ENCODE peak calls at places on chromosomes 2 and 18, in ten cellular contexts. One of them, this sample, is unnamed. For H3K9me3, the result is how much of the 10 kb centered on the place peaks cover.

GRCh38 chr2:205947621-205948495 is 138.1 kb downstream of the INO80D start:
- DNase-seq in GM12878: no peak
- DNase-seq in H1: peak
- DNase-seq in PC-3: peak
- DNase-seq in PC-9: peak
- DNase-seq in CD4-positive, alpha-beta T cell: peak
- DNase-seq in lower lobe of right lung: peak
- DNase-seq in tibial artery: peak
- DNase-seq in heart right ventricle: peak
- DNase-seq in colonic mucosa: peak
- DNase-seq in this sample: peak

GRCh38 chr2:236782938-236783337 is 213.3 kb downstream of the ACKR3 start:
- DNase-seq in PC-9: peak
- DNase-seq in GM12878: no peak
- DNase-seq in H1: no peak
- DNase-seq in lower lobe of right lung: no peak
- DNase-seq in PC-3: no peak
- DNase-seq in CD4-positive, alpha-beta T cell: no peak
- DNase-seq in tibial artery: no peak
- DNase-seq in colonic mucosa: no peak
- DNase-seq in heart right ventricle: no peak
- DNase-seq in this sample: no peak

GRCh38 chr2:236986524-236987330 is 99.0 kb upstream of the COPS8 start:
- DNase-seq in H1: no peak
- DNase-seq in lower lobe of right lung: no peak
- DNase-seq in CD4-positive, alpha-beta T cell: no peak
- DNase-seq in PC-3: peak
- DNase-seq in PC-9: peak
- DNase-seq in GM12878: no peak
- DNase-seq in tibial artery: no peak
- DNase-seq in colonic mucosa: no peak
- DNase-seq in heart right ventricle: no peak
- DNase-seq in this sample: no peak

GRCh38 chr2:161134547-161135518 is 25.4 kb upstream of the TANK start:
- DNase-seq in lower lobe of right lung: no peak
- DNase-seq in CD4-positive, alpha-beta T cell: no peak
- DNase-seq in PC-9: peak
- DNase-seq in GM12878: no peak
- DNase-seq in tibial artery: no peak
- DNase-seq in PC-3: peak
- DNase-seq in heart right ventricle: peak
- DNase-seq in H1: no peak
- DNase-seq in colonic mucosa: peak
- DNase-seq in this sample: peak

GRCh38 chr18:26003391-26003790 is 87.0 kb downstream of the SS18 start:
- DNase-seq in GM12878: no peak
- DNase-seq in PC-9: no peak
- DNase-seq in colonic mucosa: no peak
- DNase-seq in heart right ventricle: no peak
- DNase-seq in tibial artery: no peak
- DNase-seq in H1: no peak
- DNase-seq in lower lobe of right lung: no peak
- DNase-seq in CD4-positive, alpha-beta T cell: no peak
- DNase-seq in PC-3: peak
- DNase-seq in this sample: no peak

GRCh38 chr18:61946449-61946848 is 53.6 kb upstream of the RNF152 start:
- DNase-seq in PC-9: no peak
- DNase-seq in lower lobe of right lung: no peak
- DNase-seq in heart right ventricle: no peak
- DNase-seq in tibial artery: no peak
- DNase-seq in GM12878: no peak
- DNase-seq in H1: no peak
- DNase-seq in PC-3: no peak
- DNase-seq in colonic mucosa: no peak
- DNase-seq in CD4-positive, alpha-beta T cell: no peak
- DNase-seq in this sample: no peak

GRCh38 chr2:181581534-181581933 is 75.4 kb downstream of the CERKL start:
- DNase-seq in H1: no peak
- DNase-seq in lower lobe of right lung: no peak
- DNase-seq in tibial artery: no peak
- DNase-seq in PC-9: no peak
- DNase-seq in PC-3: peak
- DNase-seq in CD4-positive, alpha-beta T cell: no peak
- DNase-seq in heart right ventricle: no peak
- DNase-seq in colonic mucosa: no peak
- DNase-seq in GM12878: no peak
- DNase-seq in this sample: no peak

GRCh38 chr2:216012133-216012829 is 1.1 kb downstream of the MREG start:
- DNase-seq in H1: no peak
- DNase-seq in lower lobe of right lung: no peak
- DNase-seq in CD4-positive, alpha-beta T cell: no peak
- DNase-seq in PC-3: peak
- DNase-seq in tibial artery: no peak
- DNase-seq in colonic mucosa: peak
- DNase-seq in heart right ventricle: no peak
- DNase-seq in GM12878: no peak
- DNase-seq in PC-9: peak
- DNase-seq in this sample: no peak

GRCh38 chr2:10083692-10084566 is 3.7 kb upstream of the CYS1 start:
- DNase-seq in PC-9: no peak
- DNase-seq in lower lobe of right lung: no peak
- DNase-seq in tibial artery: no peak
- DNase-seq in H1: no peak
- DNase-seq in heart right ventricle: no peak
- DNase-seq in PC-3: no peak
- DNase-seq in GM12878: peak
- DNase-seq in colonic mucosa: no peak
- DNase-seq in CD4-positive, alpha-beta T cell: no peak
- DNase-seq in this sample: no peak

GRCh38 chr2:232316382-232317190 is 62.0 kb upstream of the ALPP start:
- DNase-seq in PC-9: no peak
- DNase-seq in CD4-positive, alpha-beta T cell: no peak
- DNase-seq in tibial artery: no peak
- DNase-seq in PC-3: no peak
- DNase-seq in heart right ventricle: no peak
- DNase-seq in lower lobe of right lung: no peak
- DNase-seq in H1: no peak
- DNase-seq in GM12878: no peak
- DNase-seq in colonic mucosa: no peak
- DNase-seq in this sample: no peak

GRCh38 chr2:232319117-232320037 is 59.2 kb upstream of the ALPP start:
- DNase-seq in CD4-positive, alpha-beta T cell: no peak
- DNase-seq in tibial artery: no peak
- DNase-seq in GM12878: no peak
- DNase-seq in PC-9: no peak
- DNase-seq in heart right ventricle: no peak
- DNase-seq in PC-3: no peak
- DNase-seq in H1: no peak
- DNase-seq in lower lobe of right lung: no peak
- DNase-seq in colonic mucosa: no peak
- DNase-seq in this sample: no peak

GRCh38 chr2:232318175-232318855 is 60.2 kb upstream of the ALPP start:
- DNase-seq in heart right ventricle: no peak
- DNase-seq in PC-9: no peak
- DNase-seq in PC-3: no peak
- DNase-seq in tibial artery: no peak
- DNase-seq in colonic mucosa: no peak
- DNase-seq in lower lobe of right lung: no peak
- DNase-seq in H1: no peak
- DNase-seq in GM12878: no peak
- DNase-seq in CD4-positive, alpha-beta T cell: no peak
- DNase-seq in this sample: no peak

GRCh38 chr2:232315923-232316299 is 62.6 kb upstream of the ALPP start:
- DNase-seq in PC-9: no peak
- DNase-seq in CD4-positive, alpha-beta T cell: no peak
- DNase-seq in tibial artery: no peak
- DNase-seq in H1: no peak
- DNase-seq in heart right ventricle: no peak
- DNase-seq in PC-3: no peak
- DNase-seq in lower lobe of right lung: no peak
- DNase-seq in GM12878: no peak
- DNase-seq in colonic mucosa: no peak
- DNase-seq in this sample: no peak

DNA sequence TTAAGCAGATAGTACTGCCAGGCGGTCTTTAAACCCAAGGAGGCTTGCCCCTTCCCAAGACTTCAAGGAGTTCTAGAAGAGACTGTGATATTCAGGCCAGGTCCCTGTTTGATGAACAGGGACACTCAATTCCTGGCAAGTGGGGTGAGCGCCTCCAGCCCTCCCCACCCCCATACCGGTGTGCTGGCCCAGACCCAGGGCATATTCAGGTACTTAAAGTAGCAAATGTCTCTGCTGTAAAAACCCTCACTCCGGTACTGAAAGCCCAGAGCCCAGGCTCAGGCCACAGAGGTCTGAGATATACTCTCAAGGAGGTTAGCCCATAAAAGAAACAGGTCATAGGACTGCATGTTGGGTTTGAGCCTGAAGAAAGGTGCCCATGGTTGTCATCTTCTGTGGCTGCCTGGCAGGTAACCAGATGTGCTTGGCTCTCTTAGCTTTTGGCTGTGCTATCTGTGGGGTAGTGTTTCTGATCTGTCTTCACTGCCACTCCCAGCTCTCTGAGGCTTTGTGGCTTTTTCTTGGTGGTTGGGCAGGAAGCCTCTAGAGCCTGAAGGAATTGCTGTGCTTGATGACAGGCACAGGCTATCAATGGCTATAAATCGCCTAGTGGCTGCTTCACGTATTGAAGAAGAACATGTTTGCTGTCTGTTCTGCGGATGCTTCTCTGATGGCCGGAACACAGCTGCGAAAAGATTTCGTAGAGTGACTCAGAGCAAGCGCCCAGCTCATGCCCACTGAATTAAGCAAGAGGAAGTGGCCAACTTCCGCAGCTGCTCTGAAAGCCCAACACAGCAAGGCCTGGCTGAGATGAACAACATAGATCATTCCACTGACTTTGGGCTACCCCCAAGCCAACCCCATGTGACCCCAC is 63.3 kb upstream of the ALPP start:
- DNase-seq in H1: no peak
- DNase-seq in colonic mucosa: no peak
- DNase-seq in GM12878: peak
- DNase-seq in lower lobe of right lung: peak
- DNase-seq in CD4-positive, alpha-beta T cell: peak
- DNase-seq in tibial artery: peak
- DNase-seq in heart right ventricle: no peak
- DNase-seq in PC-9: no peak
- DNase-seq in PC-3: peak
- DNase-seq in this sample: peak
- TF ChIP-seq CTCF in H1: no peak
- TF ChIP-seq CTCF in colonic mucosa: no peak
- TF ChIP-seq CTCF in GM12878: peak
- TF ChIP-seq CTCF in lower lobe of right lung: peak
- TF ChIP-seq CTCF in CD4-positive, alpha-beta T cell: peak
- TF ChIP-seq CTCF in tibial artery: peak
- TF ChIP-seq CTCF in heart right ventricle: no peak
- TF ChIP-seq CTCF in PC-9: no peak
- TF ChIP-seq CTCF in PC-3: no peak
- TF ChIP-seq CTCF in this sample: no peak

DNA sequence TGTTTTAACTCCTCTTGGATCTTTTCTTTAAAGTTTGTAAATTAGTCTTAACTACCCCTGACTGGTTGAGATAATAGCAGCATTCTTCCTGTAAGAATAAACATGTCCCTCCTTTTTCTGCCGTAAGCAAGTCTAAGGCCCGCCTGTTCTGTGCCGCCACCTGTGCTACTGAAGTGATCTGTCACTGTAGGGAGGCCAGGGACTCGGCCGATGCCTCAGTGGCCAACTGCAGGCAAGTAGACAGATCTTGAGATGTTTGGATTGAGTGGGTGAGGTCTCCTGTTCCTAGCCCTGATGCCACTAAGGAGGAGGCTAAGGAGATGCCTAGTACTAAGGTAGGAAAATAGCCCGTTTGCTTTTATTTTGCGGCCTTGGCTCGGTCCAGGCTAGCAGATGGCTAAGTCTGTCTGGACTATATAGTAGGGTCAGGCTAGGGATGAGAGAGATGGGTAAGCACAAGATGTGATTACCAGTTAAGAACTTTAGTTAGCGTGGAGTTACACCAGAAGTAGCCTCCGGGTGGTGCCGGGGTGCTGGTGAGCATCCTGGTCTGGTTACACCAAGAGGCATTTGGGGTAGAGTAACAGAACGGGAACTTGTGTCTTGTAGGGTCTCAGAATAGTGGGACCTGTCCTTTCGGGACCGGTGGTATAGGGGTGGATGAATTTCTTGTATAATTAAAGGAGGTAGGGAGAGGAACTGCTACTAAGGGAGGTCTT is 584.2 kb downstream of the SUCLG1 start:
- DNase-seq in CD4-positive, alpha-beta T cell: no peak
- DNase-seq in colonic mucosa: no peak
- DNase-seq in PC-3: no peak
- DNase-seq in H1: peak
- DNase-seq in PC-9: no peak
- DNase-seq in tibial artery: no peak
- DNase-seq in lower lobe of right lung: no peak
- DNase-seq in GM12878: no peak
- DNase-seq in heart right ventricle: no peak
- DNase-seq in this sample: no peak
- H3K9me3 ChIP-seq in CD4-positive, alpha-beta T cell: under half
- H3K9me3 ChIP-seq in colonic mucosa: under half
- H3K9me3 ChIP-seq in PC-3: under half
- H3K9me3 ChIP-seq in H1: under half
- H3K9me3 ChIP-seq in PC-9: under half
- H3K9me3 ChIP-seq in tibial artery: under half
- H3K9me3 ChIP-seq in lower lobe of right lung: under half
- H3K9me3 ChIP-seq in GM12878: under half
- H3K9me3 ChIP-seq in heart right ventricle: under half
- H3K9me3 ChIP-seq in this sample: under half

GRCh38 chr18:27227721-27228120 is 42.6 kb upstream of the CHST9 start:
- DNase-seq in CD4-positive, alpha-beta T cell: no peak
- DNase-seq in heart right ventricle: no peak
- DNase-seq in PC-9: no peak
- DNase-seq in tibial artery: no peak
- DNase-seq in H1: no peak
- DNase-seq in GM12878: no peak
- DNase-seq in PC-3: no peak
- DNase-seq in colonic mucosa: no peak
- DNase-seq in lower lobe of right lung: no peak
- DNase-seq in this sample: no peak
- TF ChIP-seq CTCF in CD4-positive, alpha-beta T cell: no peak
- TF ChIP-seq CTCF in heart right ventricle: no peak
- TF ChIP-seq CTCF in PC-9: no peak
- TF ChIP-seq CTCF in tibial artery: no peak
- TF ChIP-seq CTCF in H1: no peak
- TF ChIP-seq CTCF in GM12878: no peak
- TF ChIP-seq CTCF in PC-3: no peak
- TF ChIP-seq CTCF in colonic mucosa: no peak
- TF ChIP-seq CTCF in lower lobe of right lung: no peak
- TF ChIP-seq CTCF in this sample: no peak

DNA sequence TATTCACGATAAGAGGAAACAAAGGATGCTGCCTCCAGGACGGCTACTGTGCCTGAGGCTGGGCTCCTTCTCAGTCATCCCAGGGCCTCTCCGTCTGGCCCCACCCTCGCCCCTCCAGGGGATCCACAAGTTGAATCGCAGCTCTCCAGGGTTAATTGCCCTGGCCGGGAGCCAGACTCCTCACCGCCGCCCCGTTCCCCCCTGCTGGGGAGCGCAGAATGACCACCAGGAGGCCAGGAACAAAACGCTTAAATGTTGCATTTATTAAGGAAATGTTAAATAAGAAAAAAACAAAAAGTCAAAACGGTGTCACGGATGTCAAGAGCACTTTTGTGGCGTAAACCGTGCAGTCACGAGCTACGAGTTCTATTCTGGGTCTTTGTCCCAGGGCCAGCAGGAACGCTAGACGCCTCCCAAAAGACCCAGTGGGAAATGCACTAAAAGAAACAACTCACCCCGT is 1.4 kb downstream of the RPRM start:
- DNase-seq in PC-9: no peak
- DNase-seq in heart right ventricle: peak
- DNase-seq in GM12878: no peak
- DNase-seq in lower lobe of right lung: no peak
- DNase-seq in H1: peak
- DNase-seq in PC-3: no peak
- DNase-seq in tibial artery: no peak
- DNase-seq in colonic mucosa: no peak
- DNase-seq in CD4-positive, alpha-beta T cell: no peak
- DNase-seq in this sample: no peak
- H3K9me3 ChIP-seq in PC-9: under half
- H3K9me3 ChIP-seq in heart right ventricle: under half
- H3K9me3 ChIP-seq in GM12878: under half
- H3K9me3 ChIP-seq in lower lobe of right lung: under half
- H3K9me3 ChIP-seq in H1: under half
- H3K9me3 ChIP-seq in PC-3: under half
- H3K9me3 ChIP-seq in tibial artery: under half
- H3K9me3 ChIP-seq in colonic mucosa: under half
- H3K9me3 ChIP-seq in CD4-positive, alpha-beta T cell: under half
- H3K9me3 ChIP-seq in this sample: under half